ENCODE peak calls at places on chromosomes 12 and 14, in seven cellular contexts. F is GM12878, J is H1, O is endothelial cell of umbilical vein, Z is stomach, R is AG04450, E is astrocyte. U is an unnamed sample.

GRCh38 chr12:2876431-2877046 is 435 bp downstream of the FOXM1 start:
- DNase-seq in R (no peak), O (no peak), E (no peak), Z (no peak), J (no peak), F (no peak), U (no peak)

GRCh38 chr14:90675399-90675798 is 140.8 kb downstream of the TTC7B start:
- DNase-seq in J (no peak), E (peak), O (no peak), R (no peak), Z (no peak), F (no peak), U (no peak)

GRCh38 chr12:225012-225411 is 11.1 kb upstream of the SLC6A12 start:
- DNase-seq in R (no peak), F (no peak), E (no peak), Z (peak), O (no peak), J (no peak), U (no peak)

GRCh38 chr12:127588224-127588623 is 678.7 kb upstream of the TMEM132C start:
- DNase-seq in J (no peak), F (no peak), O (no peak), R (peak), E (peak), Z (no peak), U (peak)

GRCh38 chr14:104149617-104150141 is 11.3 kb downstream of the KIF26A start:
- DNase-seq in R (no peak), O (peak), F (no peak), Z (no peak), E (peak), J (no peak), U (no peak)

GRCh38 chr12:91142184-91142583 is 30.9 kb upstream of the LUM start:
- DNase-seq in R (no peak), E (peak), F (no peak), Z (no peak), J (no peak), O (no peak), U (no peak)

GRCh38 chr14:91369628-91370445 is 47.8 kb downstream of the CCDC88C start:
- DNase-seq in R (no peak), O (peak), J (no peak), E (no peak), Z (no peak), F (no peak), U (no peak)

GRCh38 chr12:114769634-114770033 is 85.7 kb upstream of the TBX3 start:
- DNase-seq in F (no peak), O (no peak), E (no peak), J (no peak), R (no peak), Z (no peak), U (no peak)

GRCh38 chr12:103249614-103250013 is 246.2 kb downstream of the C12orf42 start:
- DNase-seq in J (no peak), Z (no peak), R (no peak), E (no peak), F (no peak), O (no peak), U (no peak)

GRCh38 chr12:16562413-16562812 is 43.5 kb downstream of the LMO3 start:
- DNase-seq in R (no peak), O (no peak), E (no peak), Z (no peak), J (no peak), F (no peak), U (no peak)

GRCh38 chr14:89121961-89122675 is 294.9 kb downstream of the FOXN3 start:
- DNase-seq in J (no peak), R (no peak), E (no peak), O (no peak), F (no peak), Z (no peak), U (peak)

GRCh38 chr12:116977465-116978380 is 67.0 kb downstream of the FBXW8 start:
- DNase-seq in O (no peak), F (peak), Z (no peak), E (no peak), R (no peak), J (no peak), U (peak)

GRCh38 chr14:91349481-91350074 is 68.0 kb downstream of the CCDC88C start:
- DNase-seq in R (no peak), Z (no peak), F (peak), O (no peak), E (no peak), J (no peak), U (no peak)

GRCh38 chr12:114045333-114045732 is 79.2 kb upstream of the RBM19 start:
- DNase-seq in Z (no peak), O (no peak), E (no peak), J (no peak), F (no peak), R (no peak), U (no peak)

GRCh38 chr12:95789126-95790024 is 1.2 kb downstream of the NTN4 start:
- DNase-seq in J (no peak), O (no peak), E (no peak), Z (peak), F (no peak), R (no peak), U (no peak)

GRCh38 chr12:127230843-127231260 is 1036.1 kb upstream of the TMEM132C start:
- DNase-seq in J (no peak), F (no peak), E (peak), R (peak), Z (no peak), O (no peak), U (no peak)

GRCh38 chr14:64113279-64113678 is 180.9 kb downstream of the ESR2 start:
- DNase-seq in J (no peak), F (no peak), R (no peak), O (no peak), Z (peak), E (no peak), U (no peak)

GRCh38 chr14:44970907-44971306 is 8.9 kb downstream of the TOGARAM1 start:
- DNase-seq in R (no peak), F (no peak), E (no peak), O (no peak), Z (no peak), J (no peak), U (no peak)

GRCh38 chr14:88492272-88493089 is 62.3 kb downstream of the PTPN21 start:
- DNase-seq in Z (peak), J (peak), R (peak), E (peak), O (peak), F (peak), U (peak)

DNA sequence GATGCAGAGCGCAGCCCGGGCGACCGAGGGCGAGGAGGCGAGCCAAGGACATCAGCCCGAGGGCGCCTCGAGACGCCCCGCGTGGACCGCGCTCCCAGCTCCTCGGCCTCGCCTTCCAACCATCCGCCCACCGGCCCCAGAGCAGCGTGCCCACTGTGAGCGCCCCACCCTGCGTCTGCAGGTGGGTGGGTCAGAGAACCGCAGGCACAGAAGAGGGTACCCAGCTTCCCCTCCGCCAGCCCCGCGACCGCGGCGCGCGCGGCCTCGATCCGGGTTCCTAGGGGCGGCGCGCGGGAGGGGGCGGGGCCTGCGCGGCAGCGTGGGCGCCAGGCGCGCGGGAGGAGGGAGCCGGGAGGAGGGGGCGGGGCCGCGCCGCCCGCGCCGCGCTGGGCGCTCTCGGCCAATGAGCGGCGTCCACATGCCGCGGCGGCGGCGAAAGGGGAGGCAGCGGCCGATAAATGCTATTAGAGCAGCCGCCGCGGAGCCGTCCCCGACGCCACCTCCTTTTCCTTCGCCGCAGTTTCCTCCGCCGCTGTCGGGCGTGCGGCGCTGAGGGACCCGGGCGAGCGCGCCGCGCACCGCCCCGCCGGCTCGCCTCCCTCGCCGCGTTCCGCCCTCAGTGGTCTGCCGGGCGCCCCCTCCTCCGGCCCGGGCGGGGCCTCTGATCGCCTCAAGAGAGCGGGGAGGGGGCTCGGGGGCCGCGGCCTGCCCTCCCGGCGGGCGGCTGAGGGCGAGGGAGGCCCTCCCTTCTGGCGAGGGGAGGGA is at the start of gene ATP2A2:
- DNase-seq in F (peak), O (peak), E (peak), J (no peak), Z (peak), R (peak), U (peak)
- H3K4me3 ChIP-seq in F (peak), O (peak), E (peak), J (peak), Z (peak), R (peak), U (peak)

DNA sequence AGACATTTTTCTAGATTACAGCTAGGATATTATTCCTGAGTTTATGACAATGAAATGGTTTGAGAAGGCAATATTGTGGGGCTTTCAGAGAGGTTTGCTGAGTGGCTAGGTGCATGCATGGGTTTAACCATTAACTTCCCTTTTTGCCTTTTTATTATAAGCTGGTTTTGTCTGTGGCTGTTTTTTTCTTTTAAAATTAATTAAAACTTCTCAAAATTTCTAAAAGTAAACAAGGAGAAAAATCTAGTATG is 104.0 kb upstream of the BCAT1 start:
- DNase-seq in F (no peak), J (no peak), R (no peak), E (no peak), Z (no peak), O (no peak), U (no peak)
- H3K4me3 ChIP-seq in F (peak), J (no peak), R (no peak), E (no peak), Z (peak), O (no peak), U (no peak)

GRCh38 chr14:102501751-102502315 is 7.7 kb downstream of the ANKRD9 start:
- DNase-seq in Z (no peak), R (no peak), J (no peak), O (no peak), F (no peak), E (no peak), U (no peak)

GRCh38 chr14:102499401-102500189 is 10.0 kb downstream of the ANKRD9 start:
- DNase-seq in R (no peak), F (no peak), O (no peak), J (no peak), E (no peak), Z (no peak), U (no peak)

GRCh38 chr14:102500190-102500661 is 9.3 kb downstream of the ANKRD9 start:
- DNase-seq in F (no peak), Z (no peak), E (peak), R (no peak), J (no peak), O (peak), U (no peak)

GRCh38 chr14:102502571-102502970 is 7.0 kb downstream of the ANKRD9 start:
- DNase-seq in R (no peak), E (no peak), O (no peak), J (no peak), F (no peak), Z (no peak), U (no peak)

DNA sequence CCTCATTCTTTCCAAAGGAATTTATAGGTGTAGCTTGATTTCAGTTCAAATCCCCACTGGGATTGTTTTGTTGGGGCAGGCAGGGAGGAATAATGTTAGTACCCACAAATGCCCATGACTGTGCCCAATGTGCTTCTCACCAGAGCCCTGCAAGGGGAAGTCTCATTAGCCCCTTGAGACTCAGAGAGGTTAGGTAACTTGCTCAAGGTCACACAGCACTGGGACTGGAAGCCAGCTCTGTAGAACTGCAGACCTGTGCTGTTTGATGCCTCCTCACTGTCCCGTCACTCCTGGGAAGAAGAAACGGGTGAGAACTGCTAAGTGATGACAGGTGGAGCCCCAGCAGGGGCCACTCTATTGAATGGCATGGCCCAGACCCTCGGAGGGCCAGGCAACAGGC is 8.9 kb downstream of the ANKRD9 start:
- DNase-seq in O (no peak), J (no peak), Z (no peak), E (no peak), F (no peak), R (no peak), U (no peak)
- H3K4me3 ChIP-seq in O (no peak), J (no peak), Z (no peak), E (no peak), F (no peak), R (no peak), U (no peak)

GRCh38 chr14:24398298-24398942 is 383 bp upstream of the NYNRIN start:
- DNase-seq in Z (no peak), R (no peak), F (no peak), E (no peak), O (peak), J (no peak), U (no peak)
- H3K4me3 ChIP-seq in Z (peak), R (peak), F (no peak), E (peak), O (no peak), J (peak), U (peak)

GRCh38 chr12:57116580-57117281 is 5.6 kb upstream of the STAT6 start:
- DNase-seq in O (no peak), E (no peak), Z (no peak), R (no peak), J (no peak), F (no peak), U (no peak)

GRCh38 chr12:57109207-57110160 is 1.7 kb downstream of the STAT6 start:
- DNase-seq in Z (no peak), J (no peak), F (no peak), E (no peak), O (no peak), R (no peak), U (no peak)

GRCh38 chr12:57111046-57111698 is at the start of gene STAT6:
- DNase-seq in E (peak), R (no peak), O (peak), F (no peak), J (no peak), Z (peak), U (no peak)

GRCh38 chr12:57110189-57111045 is 745 bp downstream of the STAT6 start:
- DNase-seq in E (no peak), O (peak), F (no peak), Z (peak), J (no peak), R (no peak), U (no peak)

DNA sequence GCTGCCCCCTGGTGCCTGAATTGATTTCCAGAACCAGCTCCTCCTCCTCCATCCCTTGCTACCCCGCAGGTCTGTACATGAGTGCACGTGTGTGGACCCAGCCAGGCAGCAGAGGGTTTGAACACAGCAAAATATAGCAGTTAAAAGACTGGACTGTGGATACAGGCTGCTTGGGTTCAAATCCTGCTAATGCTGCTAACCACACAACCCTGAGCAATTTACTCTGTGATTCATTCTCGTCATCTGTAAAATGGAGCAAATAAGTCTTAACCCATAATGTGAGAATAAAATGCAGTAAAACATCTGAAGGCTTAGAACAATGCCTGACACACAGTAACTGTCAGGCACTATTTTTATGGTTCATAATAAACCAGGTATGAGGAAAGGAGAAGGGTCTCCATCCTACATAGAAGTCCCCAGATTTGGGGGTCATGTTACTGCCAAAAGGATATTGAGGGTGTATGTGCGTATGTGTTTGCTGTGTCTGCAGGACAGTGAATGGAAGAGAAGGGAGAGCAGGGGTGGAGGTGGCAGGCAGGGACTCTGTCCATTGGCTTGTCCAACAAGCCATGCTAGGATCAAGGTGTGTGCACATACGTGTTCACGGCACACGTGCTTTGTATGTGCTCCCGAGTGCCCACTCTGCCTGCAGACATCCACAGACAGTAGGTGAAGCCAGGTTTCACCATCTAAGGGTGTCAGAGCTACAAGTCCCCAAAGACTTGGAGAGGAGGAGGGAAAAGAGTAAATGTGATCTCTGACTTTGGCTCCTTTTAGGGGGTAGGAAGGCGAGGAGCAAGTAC is 1.5 kb upstream of the STAT6 start:
- DNase-seq in Z (peak), R (no peak), F (no peak), E (no peak), O (no peak), J (no peak), U (no peak)
- H3K4me3 ChIP-seq in Z (peak), R (peak), F (peak), E (peak), O (no peak), J (no peak), U (peak)

GRCh38 chr12:26112232-26112631 is 12.6 kb downstream of the BHLHE41 start:
- DNase-seq in F (no peak), Z (no peak), J (no peak), O (no peak), E (no peak), R (no peak), U (no peak)
- H3K4me3 ChIP-seq in F (no peak), Z (no peak), J (no peak), O (no peak), E (no peak), R (no peak), U (no peak)

GRCh38 chr12:4267904-4268548 is 5.5 kb upstream of the CCND2 start:
- DNase-seq in F (no peak), Z (no peak), O (peak), R (no peak), E (no peak), J (no peak), U (no peak)
- H3K4me3 ChIP-seq in F (peak), Z (peak), O (no peak), R (no peak), E (no peak), J (peak), U (no peak)

GRCh38 chr14:55071870-55072640 is 20.6 kb downstream of the MAPK1IP1L start:
- DNase-seq in O (peak), Z (no peak), J (no peak), F (peak), R (no peak), E (peak), U (no peak)
- H3K4me3 ChIP-seq in O (no peak), Z (no peak), J (no peak), F (peak), R (no peak), E (peak), U (no peak)